ENCODE peak calls at places on chromosomes 12 and 14, in five cellular contexts. Q is GM12865, H is GM23338, B is upper lobe of left lung, M is RWPE1. J is an unnamed sample.

GRCh38 chr14:92785601-92786426 is 8.3 kb upstream of the GOLGA5 start:
- DNase-seq in Q (no peak), H (peak), B (no peak), M (peak), J (no peak)

GRCh38 chr12:114666746-114667668 is 17.0 kb downstream of the TBX3 start:
- DNase-seq in Q (no peak), H (peak), B (peak), M (no peak), J (peak)

GRCh38 chr12:128258866-128259555 is 8.0 kb upstream of the TMEM132C start:
- DNase-seq in Q (no peak), H (no peak), B (no peak), M (no peak), J (no peak)

GRCh38 chr12:121530600-121531355 is 50.0 kb downstream of the KDM2B start:
- DNase-seq in Q (peak), H (peak), B (no peak), M (no peak), J (peak)

GRCh38 chr14:50740858-50741257 is 72.8 kb upstream of the SAV1 start:
- DNase-seq in Q (no peak), H (no peak), B (no peak), M (no peak), J (no peak)

GRCh38 chr12:58030566-58031279 is 89.4 kb downstream of the ATP23 start:
- DNase-seq in Q (no peak), H (no peak), B (no peak), M (peak), J (no peak)

GRCh38 chr12:124369901-124370378 is 75.0 kb downstream of the RFLNA start:
- DNase-seq in Q (no peak), H (no peak), B (no peak), M (no peak), J (no peak)

GRCh38 chr12:57591567-57592325 is 754 bp downstream of the PIP4K2C start:
- DNase-seq in Q (no peak), H (peak), B (peak), M (no peak), J (no peak)

GRCh38 chr14:54803926-54804719 is 98.5 kb downstream of the GCH1 start:
- DNase-seq in Q (no peak), H (no peak), B (no peak), M (no peak), J (no peak)

GRCh38 chr14:90522585-90523191 is 125.9 kb downstream of the CALM1 start:
- DNase-seq in Q (no peak), H (no peak), B (peak), M (no peak), J (no peak)

GRCh38 chr14:31678421-31679249 is 117.4 kb downstream of the NUBPL start:
- DNase-seq in Q (no peak), H (peak), B (no peak), M (no peak), J (no peak)

GRCh38 chr14:68740798-68741480 is 51.9 kb downstream of the ZFP36L1 start:
- DNase-seq in Q (no peak), H (no peak), B (no peak), M (no peak), J (no peak)

GRCh38 chr12:11209098-11209497 is 22.4 kb upstream of the TAS2R42 start:
- DNase-seq in Q (no peak), H (peak), B (no peak), M (no peak), J (no peak)
- TF ChIP-seq CTCF in Q (no peak), H (peak), B (no peak), M (no peak), J (no peak)

DNA sequence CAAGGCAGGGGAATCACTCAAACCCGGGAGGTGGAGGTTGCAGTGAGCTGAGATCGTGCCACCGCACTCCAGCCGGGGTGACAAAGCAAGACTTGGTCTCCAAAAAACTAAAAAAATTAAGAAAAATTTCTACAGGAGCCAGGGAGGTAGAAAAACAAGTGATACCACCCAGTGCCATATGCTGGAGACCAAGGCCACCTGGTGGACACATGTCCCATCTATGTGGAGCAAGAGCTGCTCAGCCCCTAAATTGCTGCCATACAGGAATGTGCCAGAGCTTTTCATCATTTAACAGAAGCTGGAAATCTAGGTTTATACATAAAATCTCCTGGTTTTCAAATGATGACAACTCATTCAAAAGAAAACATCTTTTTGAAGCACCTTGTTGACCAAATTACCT is 61.4 kb upstream of the ELK3 start:
- DNase-seq in Q (peak), H (no peak), B (no peak), M (no peak), J (no peak)
- TF ChIP-seq CTCF in Q (no peak), H (peak), B (peak), M (no peak), J (peak)

GRCh38 chr12:82326905-82327503 is 31.2 kb downstream of the CCDC59 start:
- DNase-seq in Q (peak), H (peak), B (no peak), M (peak), J (peak)
- TF ChIP-seq CTCF in Q (peak), H (no peak), B (peak), M (peak), J (peak)

GRCh38 chr14:63855272-63855671 is 2.5 kb downstream of the SYNE2 start:
- DNase-seq in Q (no peak), H (no peak), B (no peak), M (no peak), J (no peak)

GRCh38 chr14:63852271-63852816 is 460 bp upstream of the SYNE2 start:
- DNase-seq in Q (peak), H (peak), B (no peak), M (no peak), J (peak)

GRCh38 chr14:63853831-63854293 is 1.1 kb downstream of the SYNE2 start:
- DNase-seq in Q (peak), H (peak), B (no peak), M (peak), J (peak)

GRCh38 chr14:63854330-63854729 is 1.5 kb downstream of the SYNE2 start:
- DNase-seq in Q (no peak), H (no peak), B (no peak), M (no peak), J (peak)

DNA sequence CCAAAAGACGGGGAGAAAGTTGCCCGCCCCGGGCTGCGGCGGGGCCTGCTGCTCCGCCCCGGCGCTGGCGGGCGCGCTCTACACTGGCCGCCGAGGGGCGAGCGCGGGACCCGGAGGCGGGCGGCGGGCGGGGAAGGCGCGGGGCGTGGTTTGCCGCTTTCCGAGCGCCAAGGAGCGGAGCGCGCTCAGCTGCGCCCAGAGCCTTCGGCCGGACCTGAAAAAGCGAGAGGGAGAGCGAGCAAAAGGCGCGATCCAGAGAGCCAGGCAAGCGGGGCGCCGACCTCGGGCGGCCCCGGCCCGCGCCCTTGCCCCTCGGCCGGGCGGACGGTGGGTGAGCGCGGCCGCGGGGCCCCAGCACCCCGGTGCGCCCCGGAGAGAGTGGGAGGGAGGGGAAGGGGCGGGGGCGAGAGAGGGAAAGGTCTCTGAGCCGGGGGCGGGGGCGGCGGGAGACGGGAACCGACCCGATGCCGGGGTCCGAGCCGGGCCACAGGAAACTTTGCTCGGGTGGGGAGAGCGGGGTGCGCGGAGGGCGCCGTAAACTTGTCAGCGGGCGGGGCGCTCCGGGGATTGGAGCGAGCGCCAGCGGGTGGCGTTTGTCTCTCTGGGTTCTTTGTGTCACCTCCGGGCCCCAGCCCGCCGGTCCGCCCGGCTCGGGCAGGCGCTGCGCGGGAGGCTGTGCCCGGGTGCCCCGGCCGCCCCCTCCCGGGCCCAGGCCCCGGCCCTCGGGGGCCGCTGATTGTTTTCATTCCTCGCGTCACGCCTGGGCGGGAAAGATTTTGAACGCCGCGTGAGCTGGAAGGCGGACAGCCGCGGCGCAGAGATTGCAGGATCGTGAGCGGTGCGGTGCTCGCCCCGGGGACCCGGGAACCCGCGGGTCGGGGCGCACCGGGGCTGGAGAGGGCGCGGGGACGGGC is at the start of gene SYNE2:
- DNase-seq in Q (peak), H (peak), B (peak), M (peak), J (peak)
- TF ChIP-seq CTCF in Q (peak), H (peak), B (peak), M (peak), J (peak)

DNA sequence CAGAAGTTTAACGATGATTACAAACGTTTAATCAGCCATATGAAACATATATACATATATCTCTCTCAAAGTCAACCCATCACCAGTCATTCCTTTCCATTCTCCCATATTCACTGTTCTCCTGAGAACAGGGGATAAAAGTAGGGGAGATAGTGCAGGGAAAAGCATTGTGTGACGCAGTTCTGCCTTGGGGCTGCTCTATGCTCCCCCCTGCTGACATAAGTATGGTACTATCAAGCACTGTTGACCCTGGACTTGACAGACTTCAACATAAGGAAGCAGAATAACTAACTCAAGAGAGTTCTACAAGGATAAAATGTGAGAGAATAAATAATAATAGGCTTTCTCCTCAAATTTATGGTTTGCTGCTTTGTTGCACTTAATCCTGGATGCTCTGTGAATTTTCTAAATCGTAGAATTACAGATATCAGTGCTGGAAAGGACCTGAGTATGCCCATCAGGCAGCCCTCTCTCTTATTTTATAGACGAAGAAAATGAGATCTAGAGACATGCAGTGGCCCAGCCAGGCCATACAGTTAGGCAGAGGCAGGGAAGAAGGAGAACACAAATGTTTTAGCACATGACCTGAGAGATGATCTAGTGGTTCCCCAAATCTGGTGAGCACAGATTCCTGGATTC is 87.2 kb downstream of the SCN8A start:
- DNase-seq in Q (peak), H (peak), B (no peak), M (peak), J (peak)
- TF ChIP-seq CTCF in Q (peak), H (peak), B (peak), M (peak), J (peak)

GRCh38 chr14:47447076-47447475 is 228.3 kb downstream of the MDGA2 start:
- DNase-seq in Q (no peak), H (no peak), B (no peak), M (no peak), J (no peak)

GRCh38 chr14:47438650-47439140 is 236.7 kb downstream of the MDGA2 start:
- DNase-seq in Q (no peak), H (peak), B (no peak), M (peak), J (no peak)

GRCh38 chr14:47439953-47440352 is 235.5 kb downstream of the MDGA2 start:
- DNase-seq in Q (no peak), H (peak), B (no peak), M (no peak), J (no peak)

GRCh38 chr14:47442206-47442605 is 233.2 kb downstream of the MDGA2 start:
- DNase-seq in Q (no peak), H (peak), B (no peak), M (peak), J (no peak)
- TF ChIP-seq CTCF in Q (no peak), H (peak), B (no peak), M (no peak), J (no peak)

GRCh38 chr14:70254476-70254961 is 65.8 kb upstream of the SLC8A3 start:
- DNase-seq in Q (peak), H (peak), B (peak), M (peak), J (peak)

GRCh38 chr14:70259420-70259819 is 70.7 kb upstream of the SLC8A3 start:
- DNase-seq in Q (no peak), H (no peak), B (no peak), M (no peak), J (no peak)

GRCh38 chr14:70257526-70257925 is 68.8 kb upstream of the SLC8A3 start:
- DNase-seq in Q (peak), H (peak), B (no peak), M (peak), J (peak)
- TF ChIP-seq CTCF in Q (peak), H (peak), B (peak), M (no peak), J (peak)